ENCODE peak calls at places on chromosomes 5 and 9, in ten cellular contexts. Y is CD8-positive, alpha-beta T cell; E is cardiac muscle cell; N is left ventricle myocardium inferior; D is CD8-positive, alpha-beta memory T cell; P is uterus; V is GM23248; X is lower lobe of right lung; T is A549; H is heart right ventricle. C is an unnamed sample.
A peak's percentile ranks its signal among the peaks of the same experiment; 100 is the strongest.

GRCh38 chr9:111728617-111729366 is 65.9 kb downstream of the SHOC1 start:
- DNase-seq in V (peak; percentile 75), N (no peak), Y (no peak), E (no peak), T (peak; percentile 41), D (no peak), H (no peak), X (no peak), P (no peak), C (no peak)

GRCh38 chr9:109771796-109772525 is 8.0 kb upstream of the PALM2AKAP2 start:
- DNase-seq in Y (no peak), E (peak; percentile 78), D (no peak), N (peak; percentile 69), H (peak; percentile 64), X (no peak), V (peak; percentile 45), P (peak; percentile 43), T (no peak), C (no peak)

GRCh38 chr5:127517480-127518318 is at the start of gene PRRC1:
- DNase-seq in D (peak; percentile 75), H (peak; percentile 85), X (peak; percentile 89), T (peak; percentile 64), Y (peak; percentile 67), P (peak; percentile 78), E (peak; percentile 90), N (peak; percentile 81), V (peak; percentile 96), C (peak; percentile 87)

GRCh38 chr5:60354322-60354721 is 345.6 kb downstream of the DEPDC1B start:
- DNase-seq in H (no peak), T (no peak), P (no peak), V (no peak), X (no peak), D (no peak), N (no peak), Y (no peak), E (no peak), C (no peak)

GRCh38 chr9:2574215-2574614 is 47.4 kb upstream of the VLDLR start:
- DNase-seq in T (no peak), P (no peak), Y (no peak), N (no peak), H (no peak), X (no peak), V (peak; percentile 16), E (no peak), D (no peak), C (no peak)

GRCh38 chr9:12539602-12540001 is 153.6 kb upstream of the TYRP1 start:
- DNase-seq in V (no peak), E (no peak), N (no peak), H (no peak), T (no peak), P (no peak), D (no peak), X (no peak), Y (no peak), C (no peak)

GRCh38 chr9:99092643-99093491 is 12.0 kb upstream of the TGFBR1 start:
- DNase-seq in N (no peak), H (no peak), Y (no peak), P (no peak), D (no peak), E (no peak), V (no peak), X (no peak), T (no peak), C (no peak)

GRCh38 chr9:70044450-70045307 is 1.0 kb downstream of the MAMDC2 start:
- DNase-seq in Y (no peak), E (peak; percentile 14), D (no peak), V (peak; percentile 76), N (peak; percentile 25), X (no peak), T (peak; percentile 15), H (peak; percentile 25), P (no peak), C (no peak)

GRCh38 chr9:120723547-120723946 is 9.3 kb upstream of the MEGF9 start:
- DNase-seq in X (no peak), V (peak; percentile 78), T (no peak), H (no peak), E (no peak), N (no peak), D (no peak), Y (no peak), P (no peak), C (no peak)

GRCh38 chr5:111379391-111379816 is 132.9 kb downstream of the STARD4 start:
- DNase-seq in T (no peak), N (no peak), P (no peak), H (no peak), V (no peak), X (no peak), Y (no peak), D (no peak), E (no peak), C (no peak)

GRCh38 chr9:69931340-69931739 is 110.7 kb downstream of the CFAP95 start:
- DNase-seq in T (no peak), V (peak; percentile 47), E (no peak), P (no peak), Y (no peak), X (no peak), H (no peak), N (no peak), D (no peak), C (no peak)

GRCh38 chr5:14872070-14872989 is 752 bp upstream of the ANKH start:
- DNase-seq in P (peak; percentile 58), Y (peak; percentile 41), H (peak; percentile 81), D (peak; percentile 55), V (peak; percentile 78), N (peak; percentile 83), T (peak; percentile 21), E (peak; percentile 74), X (peak; percentile 81), C (no peak)

GRCh38 chr5:38666668-38667498 is 110.4 kb upstream of the LIFR start:
- DNase-seq in T (peak; percentile 43), D (no peak), Y (no peak), P (no peak), N (peak; percentile 43), E (peak; percentile 39), X (peak; percentile 51), V (peak; percentile 51), H (peak; percentile 44), C (no peak)

GRCh38 chr5:149452665-149453617 is 73.8 kb upstream of the IL17B start:
- DNase-seq in P (peak; percentile 83), T (no peak), H (peak; percentile 71), E (no peak), N (peak; percentile 58), V (peak; percentile 98), Y (no peak), X (no peak), D (no peak), C (peak; percentile 92)

GRCh38 chr5:3284506-3284905 is 311.1 kb upstream of the IRX1 start:
- DNase-seq in X (no peak), N (no peak), D (no peak), V (no peak), Y (no peak), T (no peak), H (no peak), P (no peak), E (no peak), C (no peak)
- H3K9me3 ChIP-seq in X (no peaks in the 10 kb centered on the region), N (no peaks in the 10 kb centered on the region), D (no peaks in the 10 kb centered on the region), V (no peaks in the 10 kb centered on the region), Y (no peaks in the 10 kb centered on the region), T (no peaks in the 10 kb centered on the region), H (no peaks in the 10 kb centered on the region), P (no peaks in the 10 kb centered on the region), E (no peaks in the 10 kb centered on the region), C (no peaks in the 10 kb centered on the region)

GRCh38 chr5:159061834-159062530 is 37.7 kb downstream of the EBF1 start:
- DNase-seq in H (no peak), Y (no peak), D (no peak), V (peak; percentile 46), N (no peak), X (no peak), E (no peak), P (no peak), T (no peak), C (no peak)
- H3K27ac ChIP-seq in H (peak overlapping the region; percentile 63), Y (no peak overlapping the region), D (no peak overlapping the region), V (peak overlapping the region; percentile 85), N (peak overlapping the region; percentile 83), X (peak overlapping the region; percentile 26), E (no peak overlapping the region), P (peak overlapping the region; percentile 66), T (no peak overlapping the region), C (no peak overlapping the region)

GRCh38 chr5:141420855-141421488 is at the start of gene PCDHGA11:
- DNase-seq in X (peak; percentile 69), H (no peak), D (peak; percentile 26), N (no peak), P (no peak), E (no peak), V (peak; percentile 88), T (no peak), Y (no peak), C (no peak)
- H3K9me3 ChIP-seq in X (peaks cover 85% of the 10 kb centered on the region), H (peaks cover 100% of the 10 kb centered on the region), D (peaks cover 13% of the 10 kb centered on the region), N (peaks cover 99% of the 10 kb centered on the region), P (peaks cover 98% of the 10 kb centered on the region), E (peaks cover 23% of the 10 kb centered on the region), V (no peaks in the 10 kb centered on the region), T (peaks cover 68% of the 10 kb centered on the region), Y (peaks cover 9% of the 10 kb centered on the region), C (peaks cover 65% of the 10 kb centered on the region)

GRCh38 chr9:131273146-131273545 is 3.2 kb downstream of the FAM78A start:
- DNase-seq in H (peak; percentile 73), X (peak; percentile 68), E (no peak), P (no peak), T (no peak), D (no peak), N (peak; percentile 74), V (no peak), Y (no peak), C (no peak)

GRCh38 chr9:131272212-131272611 is 4.1 kb downstream of the FAM78A start:
- DNase-seq in P (no peak), Y (no peak), N (no peak), T (no peak), X (no peak), V (no peak), E (no peak), D (no peak), H (no peak), C (no peak)

GRCh38 chr9:131271506-131271931 is 4.8 kb downstream of the FAM78A start:
- DNase-seq in D (no peak), H (no peak), E (no peak), N (no peak), X (no peak), V (no peak), Y (no peak), P (no peak), T (no peak), C (no peak)

GRCh38 chr9:131273791-131274673 is 2.3 kb downstream of the FAM78A start:
- DNase-seq in T (no peak), V (no peak), N (no peak), X (no peak), E (no peak), P (no peak), Y (no peak), D (no peak), H (no peak), C (no peak)

DNA sequence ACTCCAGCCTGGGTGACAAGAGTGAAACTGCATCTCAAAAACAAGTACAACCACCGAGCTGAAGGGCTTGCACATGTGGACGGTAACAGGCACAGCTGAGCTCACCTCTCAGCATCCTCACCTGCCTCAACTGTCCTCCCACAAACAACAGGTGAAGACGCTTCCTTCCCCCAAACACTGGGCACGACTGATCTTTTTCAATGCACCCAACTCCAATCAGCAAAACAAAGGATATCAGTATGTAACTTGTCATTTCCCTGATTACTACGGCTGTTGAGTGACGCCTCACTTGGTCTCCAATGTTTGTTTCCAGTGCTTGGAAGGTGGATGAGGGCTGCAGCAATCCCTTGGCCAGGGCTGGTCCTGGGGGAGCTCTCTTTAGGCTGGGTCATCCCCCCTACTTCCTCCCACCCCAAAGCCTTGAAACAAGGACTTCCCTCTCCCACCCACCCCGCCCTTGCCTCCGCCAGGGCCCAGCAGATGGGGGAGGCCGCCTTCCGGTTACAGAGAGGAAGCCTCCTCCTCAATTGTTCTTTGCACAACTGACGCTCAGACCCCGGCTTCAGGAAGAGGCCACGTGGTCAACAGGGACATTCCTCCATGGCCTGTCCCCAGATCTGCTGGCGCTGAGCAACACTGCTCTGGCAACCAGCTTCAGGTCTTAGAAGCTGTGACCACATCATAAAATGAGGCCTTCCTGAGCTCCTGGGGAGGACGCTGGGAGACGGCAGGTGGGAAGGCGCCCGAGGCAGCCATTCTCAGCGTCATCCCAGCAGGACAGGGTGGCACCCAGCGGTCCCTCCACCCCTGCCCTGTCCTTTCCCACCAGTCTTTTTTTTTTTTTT is 5.9 kb downstream of the FAM78A start:
- DNase-seq in X (peak; percentile 85), D (peak; percentile 70), H (peak; percentile 81), Y (no peak), P (no peak), N (peak; percentile 85), E (no peak), V (no peak), T (no peak), C (no peak)
- H3K27ac ChIP-seq in X (peak overlapping the region; percentile 89), D (peak overlapping the region; percentile 94), H (peak overlapping the region; percentile 98), Y (peak overlapping the region; percentile 84), P (peak overlapping the region; percentile 44), N (peak overlapping the region; percentile 99), E (peak overlapping the region; percentile 51), V (no peak overlapping the region), T (no peak overlapping the region), C (no peak overlapping the region)

C was measured in RWPE2.